ENCODE peak calls at places on chromosome 5, in eight cellular contexts. I, U, N, V, K, P, X and C are unnamed samples.

GRCh38 chr5:160045004-160045403 is 36.1 kb downstream of the TTC1 start:
- DNase-seq in K (no peak), N (no peak), V (no peak), X (no peak), U (no peak), P (no peak), I (no peak), C (no peak)

GRCh38 chr5:157548513-157549282 is 26.9 kb downstream of the ADAM19 start:
- DNase-seq in U (peak; percentile 70), V (no peak), X (peak; percentile 81), K (no peak), I (peak; percentile 57), P (no peak), N (no peak), C (no peak)

GRCh38 chr5:45508155-45508554 is 188.0 kb downstream of the HCN1 start:
- DNase-seq in K (no peak), U (no peak), P (no peak), I (no peak), X (no peak), V (no peak), N (no peak), C (no peak)

GRCh38 chr5:74122979-74123575 is 497.1 kb downstream of the ARHGEF28 start:
- DNase-seq in N (no peak), K (no peak), U (no peak), V (no peak), I (no peak), X (peak; percentile 4), P (no peak), C (no peak)

GRCh38 chr5:135423158-135423925 is 23.8 kb downstream of the DCANP1 start:
- DNase-seq in K (no peak), V (no peak), U (no peak), N (no peak), I (no peak), P (no peak), X (no peak), C (no peak)

GRCh38 chr5:148820778-148821395 is 5.5 kb upstream of the ADRB2 start:
- DNase-seq in U (peak; percentile 37), V (peak; percentile 28), P (peak; percentile 50), N (no peak), X (peak; percentile 84), K (no peak), I (no peak), C (no peak)

GRCh38 chr5:132250547-132250946 is 6.9 kb upstream of the PDLIM4 start:
- DNase-seq in P (no peak), I (no peak), U (no peak), K (no peak), X (no peak), V (no peak), N (no peak), C (no peak)

GRCh38 chr5:76608833-76609232 is 14.4 kb downstream of the F2RL2 start:
- DNase-seq in N (no peak), V (no peak), P (no peak), K (no peak), I (no peak), U (no peak), X (no peak), C (no peak)

GRCh38 chr5:6307304-6307703 is 71.0 kb downstream of the MED10 start:
- DNase-seq in X (no peak), N (no peak), U (no peak), V (peak; percentile 36), P (no peak), I (no peak), K (no peak), C (no peak)

GRCh38 chr5:94388773-94389514 is 229.5 kb downstream of the KIAA0825 start:
- DNase-seq in K (no peak), N (no peak), I (no peak), U (no peak), X (no peak), P (no peak), V (no peak), C (no peak)

GRCh38 chr5:28954074-28954473 is 1915.7 kb upstream of the CDH9 start:
- DNase-seq in N (no peak), K (no peak), U (peak; percentile 1), X (peak; percentile 42), V (no peak), I (no peak), P (no peak), C (no peak)

GRCh38 chr5:159802661-159803060 is 113.6 kb upstream of the ADRA1B start:
- DNase-seq in P (no peak), V (no peak), X (no peak), U (no peak), I (no peak), N (no peak), K (no peak), C (no peak)

GRCh38 chr5:22560115-22560514 is 293.0 kb downstream of the CDH12 start:
- DNase-seq in P (no peak), K (no peak), U (peak; percentile 93), N (no peak), I (no peak), V (no peak), X (peak; percentile 43), C (no peak)

GRCh38 chr5:178365501-178366440 is 133.2 kb upstream of the PHYKPL start:
- DNase-seq in N (no peak), V (no peak), U (no peak), X (no peak), I (no peak), P (no peak), K (peak; percentile 32), C (no peak)

GRCh38 chr5:135034186-135034962 is at the start of gene PITX1:
- DNase-seq in N (peak; percentile 71), K (peak; percentile 44), V (peak; percentile 37), X (peak; percentile 65), U (peak; percentile 60), P (peak; percentile 76), I (peak; percentile 62), C (no peak)

GRCh38 chr5:123450641-123451421 is 27.6 kb upstream of the CEP120 start:
- DNase-seq in N (no peak), K (no peak), I (no peak), X (no peak), V (no peak), P (no peak), U (peak; percentile 32), C (no peak)

DNA sequence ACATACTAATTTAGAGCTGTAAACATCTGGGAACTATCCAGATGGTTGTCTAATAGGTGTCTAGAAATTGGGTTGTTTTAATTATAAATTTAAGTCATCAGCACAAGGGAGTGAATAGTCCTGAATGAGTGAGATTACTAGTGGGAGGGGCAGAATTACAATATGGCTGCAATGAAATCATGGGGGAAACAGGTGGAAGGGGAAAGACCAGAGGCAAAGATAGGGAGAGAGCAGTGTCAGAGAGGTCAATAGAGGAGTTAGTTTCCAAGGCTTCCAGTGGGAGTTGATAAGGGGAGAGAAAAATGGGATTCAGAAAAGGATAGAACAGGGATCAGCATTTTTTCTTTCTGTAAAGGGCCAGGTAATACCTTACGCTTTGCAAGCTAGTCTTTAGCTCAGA is 8.9 kb downstream of the AK6 start:
- DNase-seq in P (no peak), X (no peak), I (no peak), N (no peak), K (no peak), V (no peak), U (no peak), C (no peak)
- H3K36me3 ChIP-seq in P (no peaks in the 10 kb centered on the region), X (peaks cover 14% of the 10 kb centered on the region), I (peaks cover 10% of the 10 kb centered on the region), N (no peaks in the 10 kb centered on the region), K (no peaks in the 10 kb centered on the region), V (peaks cover 3% of the 10 kb centered on the region), U (peaks cover 21% of the 10 kb centered on the region), C (no peaks in the 10 kb centered on the region)

GRCh38 chr5:167970002-167970401 is 321.4 kb upstream of the WWC1 start:
- DNase-seq in X (no peak), K (no peak), N (no peak), I (no peak), U (no peak), V (no peak), P (no peak), C (no peak)

GRCh38 chr5:167964529-167964928 is 326.9 kb upstream of the WWC1 start:
- DNase-seq in U (no peak), K (no peak), N (no peak), V (no peak), X (no peak), P (no peak), I (no peak), C (no peak)

GRCh38 chr5:167968784-167969183 is 322.7 kb upstream of the WWC1 start:
- DNase-seq in P (no peak), X (no peak), V (no peak), N (no peak), U (no peak), I (no peak), K (no peak), C (no peak)

GRCh38 chr5:167971706-167972105 is 319.7 kb upstream of the WWC1 start:
- DNase-seq in P (no peak), U (no peak), K (no peak), V (no peak), N (no peak), X (no peak), I (no peak), C (no peak)

DNA sequence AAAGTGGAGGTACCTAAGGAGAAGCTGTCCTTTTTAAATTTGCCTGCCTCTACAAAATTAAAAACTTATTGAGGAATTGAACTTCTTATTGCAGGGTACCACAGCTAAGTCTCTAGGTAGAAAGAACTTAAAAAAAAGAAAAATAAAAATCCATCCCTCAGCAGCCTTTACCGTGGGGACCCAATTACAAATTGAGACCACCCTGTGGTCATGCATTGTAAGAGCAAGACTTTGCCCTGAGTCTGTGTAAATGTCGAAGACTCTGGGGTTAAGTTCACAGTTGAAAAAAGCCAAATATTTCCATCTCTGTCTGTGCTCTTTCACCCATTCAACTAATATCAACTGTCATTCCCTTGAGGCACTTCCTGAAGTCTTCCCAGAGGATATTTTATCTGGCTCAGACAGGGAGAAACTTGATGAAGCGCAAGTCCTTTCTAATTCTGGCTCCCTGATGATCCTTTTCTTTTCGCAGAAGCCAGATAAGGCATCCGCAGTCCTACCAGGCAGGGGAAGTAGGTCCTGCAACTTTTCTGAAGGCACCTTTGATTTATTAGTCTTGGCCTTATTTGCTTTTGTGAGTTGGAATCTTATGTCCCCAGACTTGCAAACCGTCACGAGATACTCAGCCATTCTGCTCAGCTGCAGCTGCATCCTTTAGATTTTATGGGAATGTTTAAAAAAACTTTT is 323.8 kb upstream of the WWC1 start:
- DNase-seq in K (no peak), N (no peak), X (no peak), U (no peak), I (no peak), P (no peak), V (no peak), C (no peak)
- H3K27ac ChIP-seq in K (no peak overlapping the region), N (no peak overlapping the region), X (no peak overlapping the region), U (no peak overlapping the region), I (no peak overlapping the region), P (no peak overlapping the region), V (no peak overlapping the region), C (no peak overlapping the region)

GRCh38 chr5:61357745-61358144 is 25.7 kb downstream of the ZSWIM6 start:
- DNase-seq in I (no peak), N (no peak), K (no peak), U (no peak), V (no peak), P (no peak), X (peak; percentile 30), C (no peak)
- TF ChIP-seq CTCF in I (no peak), N (peak; percentile 11), K (peak; percentile 29), U (peak; percentile 48), V (peak; percentile 30), P (peak; percentile 47), X (peak; percentile 61), C (no peak)

DNA sequence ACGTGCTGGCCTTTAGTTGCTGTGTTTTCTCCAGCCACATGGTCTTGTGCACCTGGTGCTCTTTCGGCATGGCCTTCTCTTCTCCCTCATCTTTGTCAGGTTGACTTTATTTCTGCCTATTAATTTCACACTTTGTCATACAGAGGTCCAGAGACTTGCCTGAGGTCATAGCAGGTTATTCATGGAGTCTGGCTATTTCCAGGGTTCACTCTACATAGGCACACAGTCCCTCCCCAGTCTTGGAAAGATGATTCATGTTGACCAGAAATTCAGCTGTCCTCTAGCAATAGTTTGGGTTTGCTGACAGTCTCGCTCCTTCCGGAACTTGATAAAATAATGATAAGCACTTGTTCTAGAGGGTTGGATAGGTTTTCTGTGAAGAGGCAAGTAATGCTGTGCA is 81.6 kb downstream of the ARHGAP26 start:
- DNase-seq in I (no peak), U (no peak), P (no peak), X (no peak), N (no peak), K (no peak), V (no peak), C (no peak)
- H3K36me3 ChIP-seq in I (no peaks in the 10 kb centered on the region), U (no peaks in the 10 kb centered on the region), P (no peaks in the 10 kb centered on the region), X (no peaks in the 10 kb centered on the region), N (no peaks in the 10 kb centered on the region), K (no peaks in the 10 kb centered on the region), V (no peaks in the 10 kb centered on the region), C (no peaks in the 10 kb centered on the region)